ENCODE peak calls at places on chromosomes 12 and 14, in ten cellular contexts. One of them, this sample, is unnamed.

GRCh38 chr12:13230500-13230899 is 34.0 kb downstream of the EMP1 start:
- DNase-seq in body of pancreas: no peak
- DNase-seq in astrocyte: no peak
- DNase-seq in thoracic aorta: no peak
- DNase-seq in esophagus squamous epithelium: no peak
- DNase-seq in HepG2: no peak
- DNase-seq in endothelial cell of umbilical vein: no peak
- DNase-seq in H1: no peak
- DNase-seq in naive thymus-derived CD4-positive, alpha-beta T cell: no peak
- DNase-seq in IMR-90: no peak
- DNase-seq in this sample: no peak

GRCh38 chr12:99959549-99960170 is 25.1 kb downstream of the ANKS1B start:
- DNase-seq in H1: no peak
- DNase-seq in esophagus squamous epithelium: no peak
- DNase-seq in HepG2: peak; percentile 15
- DNase-seq in endothelial cell of umbilical vein: peak; percentile 34
- DNase-seq in IMR-90: no peak
- DNase-seq in astrocyte: peak; percentile 10
- DNase-seq in thoracic aorta: no peak
- DNase-seq in naive thymus-derived CD4-positive, alpha-beta T cell: no peak
- DNase-seq in body of pancreas: no peak
- DNase-seq in this sample: no peak

GRCh38 chr14:85811340-85811739 is 281.4 kb downstream of the FLRT2 start:
- DNase-seq in astrocyte: no peak
- DNase-seq in thoracic aorta: no peak
- DNase-seq in HepG2: no peak
- DNase-seq in H1: no peak
- DNase-seq in body of pancreas: no peak
- DNase-seq in esophagus squamous epithelium: no peak
- DNase-seq in endothelial cell of umbilical vein: no peak
- DNase-seq in naive thymus-derived CD4-positive, alpha-beta T cell: no peak
- DNase-seq in IMR-90: no peak
- DNase-seq in this sample: no peak

GRCh38 chr12:99439399-99439798 is 208.2 kb upstream of the GARIN6 start:
- DNase-seq in body of pancreas: no peak
- DNase-seq in H1: no peak
- DNase-seq in naive thymus-derived CD4-positive, alpha-beta T cell: no peak
- DNase-seq in HepG2: no peak
- DNase-seq in astrocyte: no peak
- DNase-seq in esophagus squamous epithelium: no peak
- DNase-seq in IMR-90: no peak
- DNase-seq in endothelial cell of umbilical vein: no peak
- DNase-seq in thoracic aorta: no peak
- DNase-seq in this sample: no peak

GRCh38 chr12:107515446-107515958 is 170.1 kb upstream of the PWP1 start:
- DNase-seq in IMR-90: peak; percentile 93
- DNase-seq in esophagus squamous epithelium: no peak
- DNase-seq in thoracic aorta: peak; percentile 46
- DNase-seq in endothelial cell of umbilical vein: peak; percentile 73
- DNase-seq in H1: peak; percentile 10
- DNase-seq in HepG2: no peak
- DNase-seq in astrocyte: peak; percentile 99
- DNase-seq in body of pancreas: no peak
- DNase-seq in naive thymus-derived CD4-positive, alpha-beta T cell: no peak
- DNase-seq in this sample: peak; percentile 67

GRCh38 chr12:130126023-130126432 is 36.2 kb upstream of the FZD10 start:
- DNase-seq in body of pancreas: no peak
- DNase-seq in H1: no peak
- DNase-seq in astrocyte: no peak
- DNase-seq in HepG2: no peak
- DNase-seq in esophagus squamous epithelium: no peak
- DNase-seq in IMR-90: no peak
- DNase-seq in endothelial cell of umbilical vein: no peak
- DNase-seq in naive thymus-derived CD4-positive, alpha-beta T cell: no peak
- DNase-seq in thoracic aorta: no peak
- DNase-seq in this sample: no peak

GRCh38 chr12:16184691-16185090 is 92.8 kb downstream of the SLC15A5 start:
- DNase-seq in esophagus squamous epithelium: no peak
- DNase-seq in astrocyte: no peak
- DNase-seq in naive thymus-derived CD4-positive, alpha-beta T cell: no peak
- DNase-seq in HepG2: no peak
- DNase-seq in body of pancreas: no peak
- DNase-seq in H1: no peak
- DNase-seq in endothelial cell of umbilical vein: no peak
- DNase-seq in IMR-90: no peak
- DNase-seq in thoracic aorta: no peak
- DNase-seq in this sample: peak; percentile 12

GRCh38 chr12:98373019-98373554 is 142.3 kb upstream of the TMPO start:
- DNase-seq in naive thymus-derived CD4-positive, alpha-beta T cell: no peak
- DNase-seq in esophagus squamous epithelium: no peak
- DNase-seq in thoracic aorta: no peak
- DNase-seq in astrocyte: peak; percentile 25
- DNase-seq in H1: no peak
- DNase-seq in endothelial cell of umbilical vein: peak; percentile 61
- DNase-seq in body of pancreas: no peak
- DNase-seq in IMR-90: peak; percentile 51
- DNase-seq in HepG2: peak; percentile 30
- DNase-seq in this sample: peak; percentile 71

GRCh38 chr14:76168531-76168930 is 16.8 kb downstream of the GPATCH2L start:
- DNase-seq in endothelial cell of umbilical vein: no peak
- DNase-seq in naive thymus-derived CD4-positive, alpha-beta T cell: no peak
- DNase-seq in thoracic aorta: no peak
- DNase-seq in H1: no peak
- DNase-seq in astrocyte: peak; percentile 2
- DNase-seq in body of pancreas: no peak
- DNase-seq in IMR-90: peak; percentile 37
- DNase-seq in HepG2: no peak
- DNase-seq in esophagus squamous epithelium: no peak
- DNase-seq in this sample: no peak

GRCh38 chr14:74508844-74509428 is 15.4 kb downstream of the ISCA2 start:
- DNase-seq in endothelial cell of umbilical vein: no peak
- DNase-seq in IMR-90: no peak
- DNase-seq in esophagus squamous epithelium: no peak
- DNase-seq in astrocyte: no peak
- DNase-seq in thoracic aorta: no peak
- DNase-seq in body of pancreas: no peak
- DNase-seq in HepG2: no peak
- DNase-seq in naive thymus-derived CD4-positive, alpha-beta T cell: no peak
- DNase-seq in H1: no peak
- DNase-seq in this sample: no peak

GRCh38 chr12:4221157-4221556 is 52.4 kb upstream of the CCND2 start:
- DNase-seq in endothelial cell of umbilical vein: peak; percentile 26
- DNase-seq in HepG2: no peak
- DNase-seq in esophagus squamous epithelium: no peak
- DNase-seq in thoracic aorta: no peak
- DNase-seq in H1: no peak
- DNase-seq in astrocyte: no peak
- DNase-seq in naive thymus-derived CD4-positive, alpha-beta T cell: no peak
- DNase-seq in IMR-90: peak; percentile 13
- DNase-seq in body of pancreas: no peak
- DNase-seq in this sample: no peak

GRCh38 chr14:104288272-104288671 is 149.9 kb downstream of the KIF26A start:
- DNase-seq in endothelial cell of umbilical vein: no peak
- DNase-seq in body of pancreas: no peak
- DNase-seq in thoracic aorta: no peak
- DNase-seq in astrocyte: no peak
- DNase-seq in esophagus squamous epithelium: no peak
- DNase-seq in HepG2: no peak
- DNase-seq in naive thymus-derived CD4-positive, alpha-beta T cell: no peak
- DNase-seq in H1: no peak
- DNase-seq in IMR-90: no peak
- DNase-seq in this sample: no peak

GRCh38 chr14:94578712-94579111 is 2.5 kb upstream of the SERPINA5 start:
- DNase-seq in H1: no peak
- DNase-seq in body of pancreas: no peak
- DNase-seq in IMR-90: no peak
- DNase-seq in endothelial cell of umbilical vein: no peak
- DNase-seq in naive thymus-derived CD4-positive, alpha-beta T cell: no peak
- DNase-seq in esophagus squamous epithelium: no peak
- DNase-seq in thoracic aorta: no peak
- DNase-seq in astrocyte: no peak
- DNase-seq in HepG2: no peak
- DNase-seq in this sample: no peak

GRCh38 chr12:52005903-52006703 is 643 bp upstream of the TAMALIN start:
- DNase-seq in body of pancreas: peak; percentile 24
- DNase-seq in H1: no peak
- DNase-seq in astrocyte: no peak
- DNase-seq in endothelial cell of umbilical vein: no peak
- DNase-seq in esophagus squamous epithelium: no peak
- DNase-seq in HepG2: no peak
- DNase-seq in thoracic aorta: no peak
- DNase-seq in naive thymus-derived CD4-positive, alpha-beta T cell: no peak
- DNase-seq in IMR-90: no peak
- DNase-seq in this sample: peak; percentile 37

GRCh38 chr12:78096909-78097597 is 266.4 kb downstream of the NAV3 start:
- DNase-seq in astrocyte: peak; percentile 47
- DNase-seq in esophagus squamous epithelium: no peak
- DNase-seq in IMR-90: peak; percentile 69
- DNase-seq in body of pancreas: no peak
- DNase-seq in naive thymus-derived CD4-positive, alpha-beta T cell: no peak
- DNase-seq in HepG2: no peak
- DNase-seq in thoracic aorta: no peak
- DNase-seq in endothelial cell of umbilical vein: peak; percentile 19
- DNase-seq in H1: no peak
- DNase-seq in this sample: peak; percentile 78

GRCh38 chr14:63759454-63759853 is 31.6 kb upstream of the SGPP1 start:
- DNase-seq in H1: no peak
- DNase-seq in astrocyte: no peak
- DNase-seq in naive thymus-derived CD4-positive, alpha-beta T cell: peak; percentile 61
- DNase-seq in IMR-90: peak; percentile 7
- DNase-seq in esophagus squamous epithelium: no peak
- DNase-seq in thoracic aorta: no peak
- DNase-seq in endothelial cell of umbilical vein: no peak
- DNase-seq in HepG2: no peak
- DNase-seq in body of pancreas: no peak
- DNase-seq in this sample: peak; percentile 39

GRCh38 chr14:62661818-62662217 is 383.4 kb downstream of the KCNH5 start:
- DNase-seq in HepG2: no peak
- DNase-seq in H1: no peak
- DNase-seq in esophagus squamous epithelium: no peak
- DNase-seq in astrocyte: peak; percentile 26
- DNase-seq in endothelial cell of umbilical vein: no peak
- DNase-seq in IMR-90: peak; percentile 22
- DNase-seq in naive thymus-derived CD4-positive, alpha-beta T cell: no peak
- DNase-seq in body of pancreas: no peak
- DNase-seq in thoracic aorta: no peak
- DNase-seq in this sample: peak; percentile 16

GRCh38 chr14:32003585-32003984 is 73.5 kb upstream of the ARHGAP5 start:
- DNase-seq in endothelial cell of umbilical vein: no peak
- DNase-seq in IMR-90: no peak
- DNase-seq in esophagus squamous epithelium: no peak
- DNase-seq in astrocyte: no peak
- DNase-seq in body of pancreas: no peak
- DNase-seq in HepG2: no peak
- DNase-seq in thoracic aorta: no peak
- DNase-seq in H1: no peak
- DNase-seq in naive thymus-derived CD4-positive, alpha-beta T cell: no peak
- DNase-seq in this sample: no peak

GRCh38 chr14:105855893-105856675 is 329.7 kb downstream of the TMEM121 start:
- DNase-seq in thoracic aorta: no peak
- DNase-seq in H1: no peak
- DNase-seq in astrocyte: no peak
- DNase-seq in esophagus squamous epithelium: no peak
- DNase-seq in endothelial cell of umbilical vein: no peak
- DNase-seq in IMR-90: no peak
- DNase-seq in HepG2: no peak
- DNase-seq in naive thymus-derived CD4-positive, alpha-beta T cell: no peak
- DNase-seq in body of pancreas: peak; percentile 5
- DNase-seq in this sample: no peak
- H3K9me3 ChIP-seq in thoracic aorta: no peaks in the 10 kb centered on the region
- H3K9me3 ChIP-seq in H1: peaks cover 100% of the 10 kb centered on the region
- H3K9me3 ChIP-seq in astrocyte: peaks cover 16% of the 10 kb centered on the region
- H3K9me3 ChIP-seq in esophagus squamous epithelium: no peaks in the 10 kb centered on the region
- H3K9me3 ChIP-seq in endothelial cell of umbilical vein: peaks cover 14% of the 10 kb centered on the region
- H3K9me3 ChIP-seq in IMR-90: peaks cover 85% of the 10 kb centered on the region
- H3K9me3 ChIP-seq in HepG2: no peaks in the 10 kb centered on the region
- H3K9me3 ChIP-seq in naive thymus-derived CD4-positive, alpha-beta T cell: no peaks in the 10 kb centered on the region
- H3K9me3 ChIP-seq in body of pancreas: no peaks in the 10 kb centered on the region
- H3K9me3 ChIP-seq in this sample: no peaks in the 10 kb centered on the region

GRCh38 chr12:27193854-27194544 is 50.1 kb upstream of the STK38L start:
- DNase-seq in body of pancreas: no peak
- DNase-seq in H1: no peak
- DNase-seq in esophagus squamous epithelium: no peak
- DNase-seq in HepG2: no peak
- DNase-seq in IMR-90: peak; percentile 86
- DNase-seq in endothelial cell of umbilical vein: peak; percentile 22
- DNase-seq in astrocyte: peak; percentile 93
- DNase-seq in naive thymus-derived CD4-positive, alpha-beta T cell: no peak
- DNase-seq in thoracic aorta: peak; percentile 40
- DNase-seq in this sample: peak; percentile 74
- H3K27ac ChIP-seq in body of pancreas: peak overlapping the region; percentile 58
- H3K27ac ChIP-seq in H1: no peak overlapping the region
- H3K27ac ChIP-seq in esophagus squamous epithelium: peak overlapping the region; percentile 21
- H3K27ac ChIP-seq in HepG2: no peak overlapping the region
- H3K27ac ChIP-seq in IMR-90: peak overlapping the region; percentile 92
- H3K27ac ChIP-seq in endothelial cell of umbilical vein: no peak overlapping the region
- H3K27ac ChIP-seq in astrocyte: peak overlapping the region; percentile 77
- H3K27ac ChIP-seq in naive thymus-derived CD4-positive, alpha-beta T cell: no peak overlapping the region
- H3K27ac ChIP-seq in thoracic aorta: peak overlapping the region; percentile 93
- H3K27ac ChIP-seq in this sample: peak overlapping the region; percentile 89

GRCh38 chr12:53803194-53803593 is 51.4 kb upstream of the CISTR start:
- DNase-seq in esophagus squamous epithelium: no peak
- DNase-seq in HepG2: no peak
- DNase-seq in naive thymus-derived CD4-positive, alpha-beta T cell: no peak
- DNase-seq in IMR-90: no peak
- DNase-seq in H1: no peak
- DNase-seq in astrocyte: no peak
- DNase-seq in thoracic aorta: no peak
- DNase-seq in endothelial cell of umbilical vein: no peak
- DNase-seq in body of pancreas: no peak
- DNase-seq in this sample: no peak
- H3K27me3 ChIP-seq in esophagus squamous epithelium: no peaks in the 10 kb centered on the region
- H3K27me3 ChIP-seq in HepG2: no peaks in the 10 kb centered on the region
- H3K27me3 ChIP-seq in naive thymus-derived CD4-positive, alpha-beta T cell: no peaks in the 10 kb centered on the region
- H3K27me3 ChIP-seq in IMR-90: peaks cover 21% of the 10 kb centered on the region
- H3K27me3 ChIP-seq in H1: peaks cover 4% of the 10 kb centered on the region
- H3K27me3 ChIP-seq in astrocyte: peaks cover 28% of the 10 kb centered on the region
- H3K27me3 ChIP-seq in thoracic aorta: no peaks in the 10 kb centered on the region
- H3K27me3 ChIP-seq in endothelial cell of umbilical vein: peaks cover 18% of the 10 kb centered on the region
- H3K27me3 ChIP-seq in body of pancreas: no peaks in the 10 kb centered on the region
- H3K27me3 ChIP-seq in this sample: peaks cover 60% of the 10 kb centered on the region

GRCh38 chr14:56154321-56154720 is 36.1 kb downstream of the PELI2 start:
- DNase-seq in H1: no peak
- DNase-seq in HepG2: no peak
- DNase-seq in naive thymus-derived CD4-positive, alpha-beta T cell: no peak
- DNase-seq in IMR-90: no peak
- DNase-seq in endothelial cell of umbilical vein: no peak
- DNase-seq in body of pancreas: no peak
- DNase-seq in thoracic aorta: no peak
- DNase-seq in esophagus squamous epithelium: no peak
- DNase-seq in astrocyte: no peak
- DNase-seq in this sample: no peak
- H3K9me3 ChIP-seq in H1: no peaks in the 10 kb centered on the region
- H3K9me3 ChIP-seq in HepG2: no peaks in the 10 kb centered on the region
- H3K9me3 ChIP-seq in naive thymus-derived CD4-positive, alpha-beta T cell: no peaks in the 10 kb centered on the region
- H3K9me3 ChIP-seq in IMR-90: no peaks in the 10 kb centered on the region
- H3K9me3 ChIP-seq in endothelial cell of umbilical vein: no peaks in the 10 kb centered on the region
- H3K9me3 ChIP-seq in body of pancreas: no peaks in the 10 kb centered on the region
- H3K9me3 ChIP-seq in thoracic aorta: no peaks in the 10 kb centered on the region
- H3K9me3 ChIP-seq in esophagus squamous epithelium: no peaks in the 10 kb centered on the region
- H3K9me3 ChIP-seq in astrocyte: no peaks in the 10 kb centered on the region
- H3K9me3 ChIP-seq in this sample: no peaks in the 10 kb centered on the region